ENCODE peak calls at places on chromosomes 5 and 9, in eight cellular contexts. Y, M, O, W, F, G, B and K are unnamed samples.

GRCh38 chr5:149434162-149435014 is 55.3 kb upstream of the IL17B start:
- DNase-seq in O (no peak), Y (peak), M (peak), B (no peak), G (peak), W (no peak), F (peak), K (peak)

GRCh38 chr5:171102877-171103610 is 206.0 kb upstream of the TLX3 start:
- DNase-seq in G (no peak), B (no peak), W (no peak), Y (no peak), M (no peak), O (no peak), F (no peak), K (peak)

GRCh38 chr5:859798-860296 is 9.1 kb upstream of the ZDHHC11 start:
- DNase-seq in F (no peak), B (no peak), M (no peak), G (no peak), O (no peak), W (peak), Y (no peak), K (no peak)

GRCh38 chr5:60540855-60541805 is 158.8 kb downstream of the DEPDC1B start:
- DNase-seq in G (peak), Y (no peak), W (no peak), M (no peak), B (no peak), F (peak), O (no peak), K (no peak)

GRCh38 chr9:18707078-18707477 is 233.1 kb downstream of the ADAMTSL1 start:
- DNase-seq in M (no peak), B (no peak), G (peak), O (no peak), W (no peak), Y (no peak), F (no peak), K (no peak)

GRCh38 chr9:136327313-136327971 is at the start of gene GPSM1:
- DNase-seq in F (peak), G (peak), O (no peak), W (peak), Y (peak), B (no peak), M (peak), K (no peak)

GRCh38 chr9:121700165-121700830 is 48.9 kb downstream of the DAB2IP start:
- DNase-seq in Y (peak), B (peak), M (peak), F (peak), O (peak), G (peak), W (peak), K (peak)

GRCh38 chr5:116444373-116445058 is 130.1 kb downstream of the SEMA6A start:
- DNase-seq in M (no peak), O (no peak), W (no peak), Y (no peak), F (peak), G (no peak), B (no peak), K (no peak)

GRCh38 chr9:37229882-37230482 is 109.6 kb downstream of the ZCCHC7 start:
- DNase-seq in G (no peak), O (no peak), W (no peak), M (peak), B (no peak), Y (no peak), F (no peak), K (no peak)

GRCh38 chr5:10726179-10726912 is 34.7 kb downstream of the DAP start:
- DNase-seq in B (no peak), F (no peak), G (no peak), W (no peak), O (no peak), M (peak), Y (no peak), K (no peak)

GRCh38 chr9:137640862-137641261 is 22.1 kb downstream of the EHMT1 start:
- DNase-seq in M (no peak), Y (no peak), W (no peak), G (no peak), O (no peak), B (no peak), F (no peak), K (no peak)

GRCh38 chr5:72608297-72608696 is 101.1 kb upstream of the ZNF366 start:
- DNase-seq in Y (no peak), M (peak), W (no peak), G (peak), B (no peak), O (no peak), F (no peak), K (no peak)

GRCh38 chr9:2704504-2704903 is 12.8 kb upstream of the KCNV2 start:
- DNase-seq in M (no peak), G (peak), W (no peak), B (no peak), F (no peak), O (no peak), Y (no peak), K (no peak)

GRCh38 chr5:122126177-122126701 is 3.1 kb upstream of the ZNF474 start:
- DNase-seq in B (no peak), Y (no peak), G (peak), F (no peak), M (no peak), O (no peak), W (no peak), K (no peak)

GRCh38 chr9:967851-968641 is 8.4 kb upstream of the DMRT3 start:
- DNase-seq in M (no peak), Y (no peak), W (no peak), G (no peak), B (no peak), O (no peak), F (peak), K (peak)

GRCh38 chr9:35828716-35829083 is at the start of gene FAM221B:
- DNase-seq in Y (peak), G (peak), B (peak), M (no peak), W (peak), O (no peak), F (peak), K (peak)

GRCh38 chr9:33375238-33375840 is 27.0 kb downstream of the AQP7 start:
- DNase-seq in Y (no peak), O (peak), W (no peak), F (no peak), G (no peak), B (no peak), M (no peak), K (peak)

GRCh38 chr5:107739661-107740060 is 68.9 kb upstream of the EFNA5 start:
- DNase-seq in B (no peak), W (no peak), M (no peak), F (no peak), G (peak), Y (no peak), O (no peak), K (no peak)

GRCh38 chr9:129988607-129989361 is 54.2 kb downstream of the FNBP1 start:
- DNase-seq in Y (peak), G (no peak), B (no peak), M (no peak), O (no peak), W (no peak), F (no peak), K (no peak)

GRCh38 chr5:1161832-1162229 is 39.6 kb upstream of the SLC6A19 start:
- DNase-seq in M (no peak), F (no peak), Y (peak), B (peak), O (no peak), W (peak), G (no peak), K (no peak)

GRCh38 chr5:66469684-66470083 is 126.5 kb upstream of the MAST4 start:
- DNase-seq in W (no peak), F (no peak), Y (no peak), M (no peak), O (no peak), B (no peak), G (no peak), K (no peak)

GRCh38 chr5:93299596-93300308 is 281.3 kb downstream of the NR2F1-AS1 start:
- DNase-seq in Y (no peak), W (no peak), O (no peak), B (no peak), F (no peak), M (no peak), G (no peak), K (peak)

GRCh38 chr5:176418251-176418650 is 1.9 kb upstream of the CLTB start:
- DNase-seq in O (no peak), M (peak), F (no peak), Y (peak), B (no peak), G (no peak), W (no peak), K (no peak)

GRCh38 chr9:113853333-113853732 is 22.8 kb upstream of the ZNF618 start:
- DNase-seq in O (no peak), F (no peak), B (no peak), W (no peak), M (peak), G (no peak), Y (no peak), K (no peak)

GRCh38 chr5:2105141-2105540 is 222.4 kb upstream of the IRX4 start:
- DNase-seq in W (peak), F (no peak), B (no peak), O (no peak), Y (no peak), G (no peak), M (no peak), K (no peak)

GRCh38 chr5:168766038-168766700 is 187.0 kb upstream of the PANK3 start:
- DNase-seq in G (no peak), M (no peak), O (no peak), F (no peak), B (no peak), Y (no peak), W (no peak), K (no peak)

GRCh38 chr9:94901019-94901363 is 174.5 kb downstream of the AOPEP start:
- DNase-seq in B (no peak), F (no peak), W (no peak), O (no peak), G (no peak), Y (no peak), M (no peak), K (no peak)

GRCh38 chr9:3920586-3921582 is 379.0 kb downstream of the GLIS3 start:
- DNase-seq in B (no peak), O (no peak), M (no peak), G (no peak), Y (no peak), F (no peak), W (no peak), K (no peak)

GRCh38 chr5:181124526-181124925 is 6.4 kb downstream of the OR2V1 start:
- DNase-seq in O (no peak), W (no peak), G (no peak), Y (no peak), B (no peak), M (no peak), F (no peak), K (no peak)

GRCh38 chr5:181120761-181121160 is 10.2 kb downstream of the OR2V1 start:
- DNase-seq in O (no peak), M (no peak), B (no peak), Y (no peak), G (no peak), W (no peak), F (no peak), K (no peak)

GRCh38 chr5:181119105-181119504 is 11.9 kb downstream of the OR2V1 start:
- DNase-seq in O (no peak), F (no peak), W (no peak), Y (no peak), M (no peak), G (no peak), B (no peak), K (no peak)

GRCh38 chr5:181120311-181120710 is 10.7 kb downstream of the OR2V1 start:
- DNase-seq in M (no peak), F (no peak), O (no peak), G (no peak), Y (no peak), W (no peak), B (no peak), K (no peak)

DNA sequence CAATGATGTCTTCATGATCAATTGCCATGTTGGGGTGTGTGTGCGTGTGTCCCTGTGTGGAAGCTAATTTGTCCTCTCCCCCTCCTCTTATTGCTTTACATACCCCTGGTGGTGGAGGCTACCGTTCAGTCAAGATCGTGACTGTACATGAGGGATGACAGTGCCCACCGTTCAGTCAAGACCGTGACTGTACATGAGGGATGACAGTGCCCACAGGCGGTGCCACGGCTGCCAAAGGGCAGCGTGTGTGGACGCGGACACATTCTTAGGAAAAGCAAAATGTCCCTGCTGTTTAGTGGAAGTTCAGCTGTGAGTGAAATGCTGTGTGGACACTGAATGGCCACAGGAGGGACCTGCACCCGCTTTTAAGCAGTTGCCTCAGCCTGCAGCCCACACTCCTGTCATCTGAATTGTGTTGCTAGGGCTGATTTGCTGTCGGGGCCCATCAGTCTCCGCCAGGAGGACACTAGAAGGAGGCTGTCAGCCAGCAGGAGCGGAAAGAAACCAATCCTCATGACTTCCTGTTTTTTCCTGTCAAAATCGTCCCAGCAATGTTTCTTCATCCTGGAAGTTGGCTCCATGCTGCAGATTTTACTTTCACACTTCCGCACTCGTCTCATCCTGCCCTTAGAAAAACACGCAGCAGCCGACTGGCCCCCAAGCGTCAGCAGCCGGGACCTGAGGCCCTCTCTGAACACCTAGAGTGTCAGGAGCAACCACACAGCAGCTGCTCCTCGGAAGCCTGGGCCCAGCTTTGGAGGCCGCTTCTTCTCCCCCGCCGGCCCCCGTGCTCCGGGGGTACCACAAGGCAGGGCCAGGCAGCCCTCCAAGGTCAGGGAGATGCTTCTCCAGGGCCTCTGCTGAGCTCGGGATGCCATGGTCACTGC is 9.1 kb downstream of the OR2V1 start:
- DNase-seq in Y (no peak), F (no peak), O (peak), M (peak), B (no peak), G (no peak), W (no peak), K (no peak)
- TF ChIP-seq CTCF in Y (no peak), F (no peak), O (peak), M (peak), B (peak), G (no peak), W (no peak), K (peak)

DNA sequence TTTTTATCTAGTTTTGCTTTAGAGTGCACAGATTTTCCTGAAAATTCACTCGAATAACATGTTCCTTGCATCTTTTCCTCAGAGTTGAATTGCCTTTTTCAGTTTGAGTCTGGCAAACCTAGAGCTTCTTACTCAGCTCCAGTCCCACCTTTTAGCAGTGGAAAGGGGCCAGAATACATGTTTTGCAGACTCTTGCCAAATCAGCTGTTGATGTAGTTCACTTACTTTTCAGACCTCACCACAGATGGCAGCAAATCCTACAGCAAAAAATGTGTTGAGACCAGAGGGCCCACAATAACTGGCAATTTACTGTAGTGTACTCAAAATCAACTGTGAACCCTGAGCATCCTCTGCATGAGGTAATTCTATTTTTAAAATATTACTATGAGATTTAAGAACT is 545.2 kb upstream of the ACO1 start:
- DNase-seq in O (no peak), B (no peak), Y (no peak), M (no peak), F (no peak), W (no peak), G (no peak), K (no peak)
- TF ChIP-seq CTCF in O (no peak), B (no peak), Y (no peak), M (no peak), F (no peak), W (no peak), G (no peak), K (peak)

GRCh38 chr5:78127875-78128274 is 166.6 kb downstream of the AP3B1 start:
- DNase-seq in G (no peak), O (no peak), B (no peak), W (no peak), M (no peak), Y (no peak), F (peak), K (no peak)
- TF ChIP-seq CTCF in G (peak), O (peak), B (peak), W (no peak), M (peak), Y (no peak), F (peak), K (peak)

DNA sequence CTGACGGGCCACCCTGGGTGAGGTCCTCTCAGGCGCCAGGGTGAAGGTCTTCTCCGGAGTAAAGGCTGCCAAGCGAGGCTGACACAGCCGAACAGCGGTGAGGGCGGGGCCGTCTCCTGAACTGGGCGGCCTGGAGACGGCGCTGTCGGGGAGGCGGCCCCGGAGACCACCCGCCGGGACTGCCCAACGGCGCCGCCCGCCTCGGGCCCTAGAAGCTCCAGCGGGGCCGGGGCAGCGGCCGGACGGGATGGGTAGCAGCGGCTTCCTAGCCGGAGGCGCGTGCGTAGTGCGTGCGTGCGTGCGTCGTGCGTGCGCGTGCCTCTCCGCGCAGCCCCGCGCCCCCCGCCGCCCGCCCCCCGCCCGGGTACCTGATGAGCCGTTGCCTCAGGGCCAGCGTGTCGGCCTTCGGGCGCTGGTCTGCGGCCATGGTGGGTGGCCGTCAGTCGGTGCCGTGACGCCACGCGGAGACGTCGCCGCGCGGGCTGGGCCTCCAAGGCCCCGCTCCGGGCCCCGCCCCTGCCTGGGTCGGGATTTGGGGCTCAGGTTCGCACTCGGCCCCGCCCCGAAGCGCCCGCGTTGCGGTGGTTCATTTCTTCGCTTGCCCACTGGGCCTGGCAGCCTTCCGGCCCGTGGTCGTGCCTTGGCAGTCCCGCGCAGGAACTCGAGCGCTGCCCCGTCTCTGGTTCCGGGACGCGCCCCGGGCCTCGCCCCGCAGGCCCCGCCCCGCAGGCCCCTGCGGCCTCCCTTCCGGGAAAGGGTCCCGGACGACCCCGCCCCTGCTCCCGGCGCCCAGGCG is at the start of gene PHYKPL:
- DNase-seq in B (peak), W (peak), G (peak), Y (peak), O (peak), F (peak), M (peak), K (peak)
- TF ChIP-seq CTCF in B (no peak), W (no peak), G (peak), Y (no peak), O (no peak), F (no peak), M (peak), K (peak)